ENCODE peak calls at places on chromosomes 5 and 9, in four cellular contexts. I, Q, N and F are unnamed samples.

GRCh38 chr5:96942078-96942477 is 6.2 kb downstream of the LNPEP start:
- DNase-seq in I (no peak), Q (no peak), N (no peak), F (no peak)

GRCh38 chr5:102561894-102562760 is 63.3 kb upstream of the SLCO6A1 start:
- DNase-seq in I (no peak), Q (no peak), N (no peak), F (no peak)

GRCh38 chr9:36298566-36298965 is 40.3 kb upstream of the GNE start:
- DNase-seq in I (no peak), Q (no peak), N (no peak), F (no peak)

GRCh38 chr5:83972909-83973308 is 252.3 kb upstream of the HAPLN1 start:
- DNase-seq in I (no peak), Q (no peak), N (no peak), F (no peak)

GRCh38 chr5:15585128-15585527 is 85.1 kb downstream of the FBXL7 start:
- DNase-seq in I (no peak), Q (no peak), N (no peak), F (no peak)

GRCh38 chr9:26261503-26262330 is 583.5 kb upstream of the TUSC1 start:
- DNase-seq in I (no peak), Q (no peak), N (no peak), F (no peak)

GRCh38 chr5:76542236-76542635 is 81.0 kb downstream of the F2RL2 start:
- DNase-seq in I (no peak), Q (no peak), N (peak; percentile 62), F (no peak)

GRCh38 chr5:19837536-19838179 is 150.3 kb downstream of the CDH18 start:
- DNase-seq in I (no peak), Q (no peak), N (no peak), F (no peak)

GRCh38 chr9:137760426-137760825 is 117.2 kb upstream of the CACNA1B start:
- DNase-seq in I (no peak), Q (no peak), N (no peak), F (no peak)

DNA sequence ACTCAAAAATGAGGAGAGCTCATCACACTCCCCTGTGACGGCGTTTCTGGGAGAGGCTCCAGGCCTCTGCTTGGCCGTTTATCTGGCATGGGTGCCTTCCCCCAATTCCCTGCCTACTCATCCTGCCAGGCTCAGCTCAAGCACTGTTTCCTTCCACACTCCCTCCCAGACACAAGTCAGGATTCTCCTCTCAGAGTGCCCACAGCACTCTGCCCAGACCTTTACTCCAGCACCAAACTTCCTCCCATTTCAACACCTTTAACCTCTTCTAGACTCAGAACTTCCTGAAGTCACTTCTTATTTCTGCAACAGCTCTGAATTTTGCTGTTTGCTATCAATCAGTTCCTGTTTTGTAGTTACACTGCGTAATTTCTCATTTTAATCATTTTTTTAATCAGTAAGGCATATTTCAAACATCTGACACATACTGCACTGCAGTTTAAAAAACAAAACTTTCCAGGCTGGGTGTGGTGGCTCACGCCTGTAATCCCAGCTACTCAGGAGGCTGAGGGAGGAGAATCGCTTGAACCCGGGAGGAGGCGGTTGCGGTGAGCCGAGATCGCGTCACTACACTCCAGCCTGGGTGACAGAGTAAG is 16.0 kb downstream of the TRMO start:
- DNase-seq in I (no peak), Q (no peak), N (no peak), F (no peak)
- H3K4me1 ChIP-seq in I (no peaks in the 10 kb centered on the region), Q (no peaks in the 10 kb centered on the region), N (peaks cover 42% of the 10 kb centered on the region), F (peaks cover 36% of the 10 kb centered on the region)

DNA sequence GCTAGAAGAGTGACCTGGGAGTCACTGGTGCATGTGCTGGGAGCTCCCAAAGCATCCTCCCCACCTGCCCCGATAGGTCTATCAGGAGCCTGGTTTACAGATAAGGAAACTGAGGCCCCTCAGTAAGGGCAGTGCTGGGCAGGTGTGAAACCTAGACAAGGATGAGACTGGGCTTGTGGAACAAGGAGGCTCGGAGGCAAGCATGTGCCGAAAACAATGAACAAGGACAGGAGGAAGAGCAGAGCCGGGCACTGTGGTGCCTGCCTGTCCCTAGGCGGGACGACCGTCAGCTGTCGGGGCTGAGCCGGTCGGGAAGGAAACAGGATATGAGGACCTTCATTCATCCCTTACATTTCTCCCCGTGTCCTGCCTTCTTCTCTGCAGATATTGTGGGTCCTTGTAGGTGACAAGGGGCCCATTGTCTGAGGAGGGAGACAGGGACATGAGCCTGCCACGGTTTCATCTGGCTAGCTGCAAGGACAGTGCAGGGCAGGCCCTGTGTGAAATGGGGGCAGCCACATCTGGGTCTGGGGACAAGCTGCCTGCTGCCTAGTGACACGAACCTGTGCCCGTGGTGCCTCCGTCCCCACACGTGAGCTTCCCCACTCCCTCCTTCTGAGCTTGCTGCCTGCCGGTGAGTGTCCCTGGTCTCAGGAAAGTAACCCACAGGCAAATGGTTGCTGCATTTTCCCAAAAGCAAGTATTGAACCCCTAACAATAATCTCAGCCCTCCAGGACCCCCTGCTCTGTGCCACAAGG is 18.6 kb downstream of the FGD3 start:
- DNase-seq in I (no peak), Q (no peak), N (peak; percentile 23), F (no peak)
- H3K4me1 ChIP-seq in I (no peaks in the 10 kb centered on the region), Q (no peaks in the 10 kb centered on the region), N (no peaks in the 10 kb centered on the region), F (peaks cover 6% of the 10 kb centered on the region)

DNA sequence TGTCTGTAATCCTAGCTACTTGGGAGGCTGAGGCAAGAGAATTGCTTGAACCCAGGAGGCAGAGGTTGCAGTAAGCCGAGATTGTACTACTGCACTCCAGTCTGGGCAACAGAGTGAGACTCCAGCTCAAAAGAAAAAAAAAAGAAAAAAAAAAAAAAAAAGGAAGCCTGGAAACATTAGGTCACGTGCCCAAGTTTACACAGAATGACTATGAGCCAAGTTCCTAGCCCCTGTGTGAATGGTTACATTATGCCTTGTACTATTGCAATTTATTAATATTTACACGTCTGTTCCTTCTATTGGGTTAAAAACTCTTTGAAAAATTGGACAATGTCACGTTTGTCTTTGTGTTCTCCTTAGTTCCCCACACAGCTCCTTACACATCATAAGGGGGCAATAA is 33.4 kb upstream of the SLC28A3 start:
- DNase-seq in I (no peak), Q (no peak), N (no peak), F (no peak)
- H3K4me1 ChIP-seq in I (peaks cover 4% of the 10 kb centered on the region), Q (no peaks in the 10 kb centered on the region), N (peaks cover 11% of the 10 kb centered on the region), F (no peaks in the 10 kb centered on the region)

GRCh38 chr9:131670247-131670681 is 69.6 kb downstream of the RAPGEF1 start:
- DNase-seq in I (peak; percentile 76), Q (peak; percentile 85), N (no peak), F (no peak)

GRCh38 chr9:131668439-131669233 is 71.2 kb downstream of the RAPGEF1 start:
- DNase-seq in I (no peak), Q (no peak), N (peak; percentile 63), F (no peak)

GRCh38 chr9:131668057-131668438 is 71.8 kb downstream of the RAPGEF1 start:
- DNase-seq in I (no peak), Q (no peak), N (no peak), F (no peak)

GRCh38 chr9:131671150-131671549 is 68.7 kb downstream of the RAPGEF1 start:
- DNase-seq in I (no peak), Q (no peak), N (no peak), F (no peak)

DNA sequence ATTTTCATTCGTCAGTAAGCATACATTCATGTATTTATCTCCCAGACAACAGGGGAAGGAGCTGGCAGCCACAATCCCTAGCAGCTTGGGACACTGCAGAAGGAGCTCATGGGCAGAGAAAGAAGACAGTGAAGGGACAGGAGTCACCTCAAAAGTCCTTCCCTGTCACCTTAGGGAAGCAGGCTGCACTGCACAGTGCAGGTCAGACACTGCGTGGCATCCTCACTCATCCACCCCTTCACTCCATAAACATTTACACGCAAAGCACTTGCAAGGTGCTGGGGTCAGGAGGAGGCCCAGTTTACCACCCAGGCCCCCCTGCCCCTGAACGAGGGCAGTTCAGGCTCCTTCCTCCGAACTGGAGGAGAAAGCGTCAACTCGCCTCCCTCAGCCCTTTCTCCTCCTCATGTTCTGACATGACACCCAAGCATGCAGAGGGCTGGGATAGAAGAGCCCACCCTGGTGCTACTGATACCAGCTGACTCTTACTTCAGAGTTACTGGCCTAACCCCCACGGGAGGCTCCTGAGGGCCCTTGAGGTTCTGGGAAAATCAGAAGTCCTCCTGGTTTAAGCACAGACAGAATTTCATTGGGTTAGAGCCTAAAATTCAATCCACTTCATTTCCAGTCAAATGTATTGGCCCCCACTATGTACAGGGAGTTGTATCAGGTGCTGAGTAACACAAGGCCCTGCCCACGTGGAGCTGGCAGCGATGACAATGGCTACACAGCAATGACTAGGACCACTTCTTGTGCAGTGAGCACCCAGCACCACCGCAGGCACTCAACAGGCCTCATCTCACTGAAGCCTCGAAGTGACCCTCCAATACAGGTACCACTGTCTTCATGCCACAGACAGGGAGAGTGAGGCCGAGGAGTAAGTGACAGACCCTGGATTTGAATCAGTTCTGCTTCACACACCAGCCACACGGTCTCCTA is 70.4 kb downstream of the RAPGEF1 start:
- DNase-seq in I (no peak), Q (no peak), N (no peak), F (no peak)
- H3K4me1 ChIP-seq in I (peaks cover 75% of the 10 kb centered on the region), Q (no peaks in the 10 kb centered on the region), N (peaks cover 76% of the 10 kb centered on the region), F (peaks cover 88% of the 10 kb centered on the region)

GRCh38 chr5:42720242-42720641 is 36.4 kb upstream of the CCDC152 start:
- DNase-seq in I (no peak), Q (no peak), N (no peak), F (no peak)
- H3K4me1 ChIP-seq in I (no peaks in the 10 kb centered on the region), Q (no peaks in the 10 kb centered on the region), N (no peaks in the 10 kb centered on the region), F (no peaks in the 10 kb centered on the region)

DNA sequence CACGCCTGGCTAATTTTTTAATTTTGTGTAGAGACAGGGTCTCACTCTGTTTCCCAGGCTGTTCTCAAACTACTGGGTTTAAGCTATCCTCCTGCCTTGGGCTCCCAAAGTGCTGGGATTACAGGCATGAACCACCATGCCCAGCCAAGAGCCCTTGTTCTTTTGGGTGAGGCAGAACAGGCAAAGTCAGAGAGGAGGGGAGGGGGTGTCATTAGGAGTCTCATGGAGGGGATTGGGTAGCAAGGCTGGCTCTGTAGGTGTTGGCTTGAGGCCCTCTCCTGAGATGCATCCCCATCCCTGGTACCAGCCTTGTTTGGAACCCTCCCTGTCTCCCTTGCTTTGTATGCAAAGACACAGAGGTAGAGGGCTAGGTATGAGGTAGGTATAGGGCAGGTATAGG is 24.1 kb downstream of the GSN start:
- DNase-seq in I (no peak), Q (no peak), N (no peak), F (no peak)
- H3K4me1 ChIP-seq in I (peaks cover 92% of the 10 kb centered on the region), Q (no peaks in the 10 kb centered on the region), N (peaks cover 98% of the 10 kb centered on the region), F (peaks cover 92% of the 10 kb centered on the region)

DNA sequence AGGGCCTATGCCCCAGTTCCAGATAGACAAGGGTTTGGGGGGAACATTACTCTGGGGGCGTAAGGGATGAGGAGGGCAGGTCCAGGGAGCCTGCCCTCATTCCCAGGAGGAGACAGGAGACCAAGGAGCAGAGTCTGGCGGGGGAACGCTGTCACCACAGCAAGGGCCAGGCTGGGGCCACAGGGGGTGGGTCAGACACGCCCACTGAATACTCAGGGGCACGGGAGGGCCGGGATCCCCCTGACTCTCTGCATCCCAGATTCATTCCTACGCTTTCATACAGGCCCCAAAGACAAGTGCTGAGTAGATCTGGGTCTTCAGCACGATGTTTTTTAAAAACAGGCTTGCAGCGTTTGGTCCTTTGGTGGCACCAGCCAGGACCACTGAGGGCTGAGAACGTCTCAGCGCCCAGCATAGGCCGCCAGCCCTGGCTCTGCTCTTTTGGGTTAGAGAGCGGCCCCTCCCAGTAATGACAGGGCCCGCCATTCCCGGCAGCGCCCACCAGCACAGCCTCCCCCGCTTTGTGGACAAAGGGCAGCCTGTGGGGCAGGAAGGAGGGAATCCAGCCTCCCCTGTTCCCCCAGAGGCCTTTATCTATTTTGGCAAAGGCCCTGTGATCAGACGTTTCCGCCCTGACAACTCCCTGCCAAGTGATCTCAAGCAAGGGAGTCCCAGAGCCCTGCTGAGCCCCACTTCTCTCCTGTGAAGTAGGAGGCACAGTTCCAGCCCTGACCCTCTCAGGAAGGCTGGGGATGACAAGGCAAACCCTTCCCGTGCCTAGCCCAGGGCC is 24.9 kb downstream of the NEK6 start:
- DNase-seq in I (peak; percentile 60), Q (peak; percentile 88), N (peak; percentile 52), F (no peak)
- H3K4me1 ChIP-seq in I (peaks cover 92% of the 10 kb centered on the region), Q (no peaks in the 10 kb centered on the region), N (peaks cover 96% of the 10 kb centered on the region), F (peaks cover 100% of the 10 kb centered on the region)

DNA sequence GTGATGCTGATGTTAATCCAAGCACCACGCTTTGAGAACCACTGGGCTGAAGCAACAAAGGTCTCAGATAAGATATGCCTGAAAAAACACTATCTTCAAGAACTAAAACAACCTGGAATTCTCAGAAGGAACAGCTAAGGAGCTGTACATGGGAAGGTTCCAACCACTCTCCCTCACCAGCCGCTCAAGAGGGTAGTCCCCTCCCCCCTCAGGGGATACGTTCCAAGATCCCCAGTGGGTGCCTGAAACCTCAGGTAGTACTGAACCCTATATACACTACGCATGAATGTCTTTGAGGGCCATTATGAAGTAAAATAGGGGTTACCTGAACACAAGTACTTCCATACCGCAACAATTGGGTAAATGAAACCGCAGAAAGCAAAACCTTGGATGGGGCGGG is 1.9 kb downstream of the BOD1 start:
- DNase-seq in I (no peak), Q (no peak), N (no peak), F (no peak)
- H3K4me1 ChIP-seq in I (peaks cover 38% of the 10 kb centered on the region), Q (no peaks in the 10 kb centered on the region), N (peaks cover 67% of the 10 kb centered on the region), F (peaks cover 22% of the 10 kb centered on the region)